ENCODE peak calls at places on chromosome 21, in nine cellular contexts. G, M, V, D, R, L, W, U and C are unnamed samples.

GRCh38 chr21:34626131-34626530 is 11.2 kb upstream of the RCAN1 start:
- DNase-seq in G (no peak), M (no peak), V (no peak), D (no peak), R (no peak), L (no peak), W (no peak), U (no peak), C (peak; percentile 63)

GRCh38 chr21:43719748-43720538 is 1.0 kb downstream of the PDXK start:
- DNase-seq in G (no peak), M (peak; percentile 76), V (no peak), D (no peak), R (no peak), L (no peak), W (no peak), U (no peak), C (no peak)

GRCh38 chr21:34992736-34993135 is 56.4 kb downstream of the RUNX1 start:
- DNase-seq in G (no peak), M (no peak), V (no peak), D (peak; percentile 43), R (peak; percentile 7), L (no peak), W (no peak), U (no peak), C (peak; percentile 89)

GRCh38 chr21:27036736-27037301 is 69.9 kb upstream of the ADAMTS5 start:
- DNase-seq in G (no peak), M (no peak), V (no peak), D (no peak), R (no peak), L (no peak), W (no peak), U (no peak), C (no peak)

GRCh38 chr21:32452641-32453040 is 40.1 kb downstream of the EVA1C start:
- DNase-seq in G (no peak), M (no peak), V (no peak), D (no peak), R (no peak), L (no peak), W (no peak), U (no peak), C (no peak)

GRCh38 chr21:44039828-44040227 is 27.7 kb downstream of the TRAPPC10 start:
- DNase-seq in G (no peak), M (no peak), V (no peak), D (no peak), R (no peak), L (no peak), W (no peak), U (no peak), C (no peak)

GRCh38 chr21:45530423-45531113 is 11.7 kb downstream of the SLC19A1 start:
- DNase-seq in G (no peak), M (peak; percentile 39), V (no peak), D (no peak), R (no peak), L (no peak), W (no peak), U (no peak), C (peak; percentile 73)

GRCh38 chr21:45596704-45597318 is 46.7 kb upstream of the PCBP3 start:
- DNase-seq in G (peak; percentile 74), M (peak; percentile 87), V (peak; percentile 86), D (peak; percentile 60), R (peak; percentile 55), L (peak; percentile 82), W (no peak), U (peak; percentile 38), C (peak; percentile 30)

GRCh38 chr21:14995695-14996490 is 68.9 kb downstream of the NRIP1 start:
- DNase-seq in G (no peak), M (no peak), V (no peak), D (no peak), R (no peak), L (no peak), W (no peak), U (no peak), C (no peak)

GRCh38 chr21:32826317-32827167 is 55.0 kb upstream of the PAXBP1 start:
- DNase-seq in G (peak; percentile 18), M (no peak), V (peak; percentile 14), D (peak; percentile 41), R (no peak), L (peak; percentile 68), W (no peak), U (no peak), C (no peak)

GRCh38 chr21:44868707-44869106 is 4.8 kb downstream of the PTTG1IP start:
- DNase-seq in G (no peak), M (no peak), V (no peak), D (no peak), R (no peak), L (no peak), W (no peak), U (no peak), C (no peak)

GRCh38 chr21:46357335-46357604 is 33.3 kb downstream of the PCNT start:
- DNase-seq in G (no peak), M (no peak), V (no peak), D (no peak), R (no peak), L (no peak), W (no peak), U (no peak), C (no peak)

GRCh38 chr21:35043549-35043948 is 5.6 kb downstream of the RUNX1 start:
- DNase-seq in G (no peak), M (no peak), V (no peak), D (no peak), R (peak; percentile 48), L (no peak), W (no peak), U (no peak), C (no peak)

GRCh38 chr21:34589511-34590282 is 25.2 kb downstream of the RCAN1 start:
- DNase-seq in G (no peak), M (no peak), V (no peak), D (no peak), R (no peak), L (no peak), W (no peak), U (no peak), C (no peak)

DNA sequence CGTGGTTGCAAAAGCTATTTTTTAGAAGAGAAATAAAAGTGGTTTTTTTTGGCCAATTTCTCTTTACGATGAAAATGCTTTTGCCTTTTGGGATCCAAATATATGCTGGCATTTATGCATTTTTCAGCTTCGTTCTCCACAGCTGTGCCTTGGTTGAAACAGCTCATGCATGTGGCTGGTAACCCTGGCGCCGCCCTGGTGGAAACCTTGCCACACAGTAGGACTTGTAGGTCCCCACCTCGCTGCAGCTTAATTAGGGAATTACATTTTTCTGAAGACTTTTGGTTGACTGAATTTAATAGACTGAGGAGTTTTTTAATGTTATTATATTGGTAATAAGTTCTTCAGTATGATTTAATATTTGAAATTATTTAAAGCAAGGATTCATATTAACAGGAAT is 12.7 kb upstream of the PCP4 start:
- DNase-seq in G (no peak), M (no peak), V (no peak), D (no peak), R (no peak), L (no peak), W (no peak), U (no peak), C (no peak)
- TF ChIP-seq CTCF in G (no peak), M (no peak), V (no peak), D (no peak), R (no peak), L (no peak), W (no peak), U (no peak), C (no peak)

GRCh38 chr21:28742527-28742926 is 250.2 kb downstream of the LTN1 start:
- DNase-seq in G (no peak), M (no peak), V (no peak), D (no peak), R (no peak), L (no peak), W (no peak), U (no peak), C (no peak)
- TF ChIP-seq CTCF in G (no peak), M (no peak), V (no peak), D (no peak), R (no peak), L (peak; percentile 32), W (peak; percentile 20), U (peak; percentile 18), C (no peak)

GRCh38 chr21:41727784-41728763 is 38.8 kb downstream of the RIPK4 start:
- DNase-seq in G (no peak), M (no peak), V (no peak), D (no peak), R (no peak), L (no peak), W (no peak), U (no peak), C (no peak)
- TF ChIP-seq CTCF in G (no peak), M (no peak), V (no peak), D (no peak), R (no peak), L (no peak), W (no peak), U (no peak), C (no peak)

DNA sequence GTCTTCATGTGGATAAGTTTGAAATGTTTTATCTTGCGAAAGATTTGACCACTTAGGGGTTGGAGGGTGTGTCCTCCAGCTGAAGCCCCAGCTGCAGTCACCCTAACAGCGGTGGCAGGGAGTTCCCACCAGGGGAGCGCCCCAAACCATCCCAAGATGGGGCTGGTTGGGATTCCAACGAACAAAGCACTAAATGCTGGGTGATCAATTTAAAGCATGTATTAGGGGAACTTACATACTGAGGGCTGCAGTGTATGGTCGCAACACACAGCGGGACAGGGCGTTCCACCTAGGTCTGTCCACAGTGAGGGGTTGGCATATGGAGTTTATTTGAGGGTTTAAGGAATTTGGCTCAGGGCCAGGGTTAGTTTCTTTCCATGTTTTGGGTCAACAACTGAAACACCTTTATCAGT is 26.3 kb downstream of the SLC37A1 start:
- DNase-seq in G (no peak), M (no peak), V (peak; percentile 44), D (no peak), R (no peak), L (peak; percentile 38), W (no peak), U (no peak), C (no peak)
- TF ChIP-seq CTCF in G (no peak), M (no peak), V (peak; percentile 36), D (no peak), R (peak; percentile 19), L (peak; percentile 12), W (no peak), U (no peak), C (no peak)

GRCh38 chr21:37909936-37910335 is 6.3 kb downstream of the KCNJ6 start:
- DNase-seq in G (no peak), M (no peak), V (no peak), D (no peak), R (no peak), L (no peak), W (no peak), U (no peak), C (no peak)
- TF ChIP-seq CTCF in G (no peak), M (no peak), V (no peak), D (no peak), R (no peak), L (no peak), W (no peak), U (no peak), C (no peak)

DNA sequence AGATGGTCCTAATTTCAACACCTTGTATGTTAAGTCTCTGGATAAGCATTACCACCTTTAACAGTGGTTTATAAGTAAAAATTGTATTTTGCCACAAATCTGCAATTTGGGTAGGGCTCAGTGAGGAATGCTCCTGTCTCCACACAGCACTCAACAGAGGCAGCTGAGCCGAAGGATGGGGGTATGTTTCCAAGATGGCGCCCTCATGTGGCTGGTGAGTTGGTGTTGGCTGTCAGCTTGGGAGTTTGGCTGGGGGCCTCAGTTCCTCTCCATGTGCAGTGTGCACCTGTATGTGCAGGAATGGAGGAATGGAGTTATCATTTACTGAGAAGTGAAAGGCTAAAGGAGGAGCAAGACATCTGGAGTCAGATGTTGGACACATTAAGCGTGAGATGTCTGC is 136.8 kb downstream of the GABPA start:
- DNase-seq in G (no peak), M (no peak), V (no peak), D (no peak), R (no peak), L (no peak), W (no peak), U (no peak), C (no peak)
- TF ChIP-seq CTCF in G (no peak), M (no peak), V (no peak), D (no peak), R (peak; percentile 18), L (no peak), W (no peak), U (no peak), C (no peak)